ENCODE peak calls at places on chromosomes 1 and 21, in seven cellular contexts. L is PC-9; B is transverse colon; W is right lobe of liver; Q is BE2C; M is CD4-positive, CD25-positive, alpha-beta regulatory T cell; G is OCI-LY7. D is an unnamed sample.
A peak's percentile ranks its signal among the peaks of the same experiment; 100 is the strongest.

GRCh38 chr1:158527190-158527815 is 26.9 kb downstream of the OR6Y1 start:
- DNase-seq in L (peak; percentile 42), B (no peak), W (no peak), Q (no peak), M (peak; percentile 36), G (peak; percentile 45), D (no peak)

GRCh38 chr1:151611288-151611790 is 511 bp upstream of the SNX27 start:
- DNase-seq in L (peak; percentile 95), B (peak; percentile 14), W (no peak), Q (no peak), M (no peak), G (no peak), D (no peak)

GRCh38 chr1:21220815-21221214 is 44.1 kb upstream of the EIF4G3 start:
- DNase-seq in L (no peak), B (no peak), W (no peak), Q (peak; percentile 28), M (no peak), G (no peak), D (no peak)

GRCh38 chr21:38756746-38757145 is 49.0 kb upstream of the ETS2 start:
- DNase-seq in L (no peak), B (no peak), W (no peak), Q (no peak), M (no peak), G (no peak), D (no peak)

GRCh38 chr1:42399315-42400100 is 18.9 kb downstream of the RIMKLA start:
- DNase-seq in L (no peak), B (no peak), W (no peak), Q (no peak), M (no peak), G (no peak), D (no peak)

GRCh38 chr1:244461254-244462071 is at the start of gene CATSPERE:
- DNase-seq in L (peak; percentile 76), B (peak; percentile 91), W (peak; percentile 95), Q (peak; percentile 97), M (peak; percentile 84), G (peak; percentile 72), D (peak; percentile 80)

GRCh38 chr1:51288578-51288977 is 41.8 kb downstream of the TTC39A start:
- DNase-seq in L (no peak), B (no peak), W (peak; percentile 80), Q (no peak), M (no peak), G (no peak), D (no peak)

GRCh38 chr1:180912801-180913616 is at the start of gene KIAA1614:
- DNase-seq in L (no peak), B (no peak), W (no peak), Q (no peak), M (no peak), G (no peak), D (no peak)

GRCh38 chr1:235834620-235835019 is 32.1 kb downstream of the LYST start:
- DNase-seq in L (no peak), B (no peak), W (no peak), Q (no peak), M (no peak), G (no peak), D (no peak)

GRCh38 chr1:26017606-26018005 is 4.0 kb upstream of the EXTL1 start:
- DNase-seq in L (no peak), B (no peak), W (no peak), Q (no peak), M (no peak), G (no peak), D (no peak)

GRCh38 chr1:246165826-246166709 is 341.0 kb downstream of the SMYD3 start:
- DNase-seq in L (no peak), B (peak; percentile 14), W (no peak), Q (no peak), M (no peak), G (no peak), D (no peak)

GRCh38 chr1:181090653-181091126 is 2.2 kb downstream of the IER5 start:
- DNase-seq in L (peak; percentile 60), B (peak; percentile 62), W (no peak), Q (no peak), M (peak; percentile 82), G (peak; percentile 18), D (peak; percentile 45)

GRCh38 chr1:51218570-51218969 is 17.5 kb upstream of the RNF11 start:
- DNase-seq in L (no peak), B (no peak), W (no peak), Q (no peak), M (no peak), G (no peak), D (no peak)

GRCh38 chr1:118158918-118159317 is 26.1 kb downstream of the SPAG17 start:
- DNase-seq in L (no peak), B (no peak), W (no peak), Q (no peak), M (no peak), G (no peak), D (no peak)

GRCh38 chr1:221716713-221717490 is 25.0 kb downstream of the DUSP10 start:
- DNase-seq in L (no peak), B (no peak), W (no peak), Q (no peak), M (no peak), G (no peak), D (no peak)

GRCh38 chr1:221715321-221716169 is 26.3 kb downstream of the DUSP10 start:
- DNase-seq in L (peak; percentile 54), B (no peak), W (no peak), Q (peak; percentile 69), M (peak; percentile 49), G (no peak), D (no peak)

GRCh38 chr1:221712776-221713431 is 29.0 kb downstream of the DUSP10 start:
- DNase-seq in L (no peak), B (peak; percentile 64), W (no peak), Q (no peak), M (peak; percentile 93), G (no peak), D (peak; percentile 89)

GRCh38 chr1:221712198-221712684 is 29.6 kb downstream of the DUSP10 start:
- DNase-seq in L (peak; percentile 56), B (no peak), W (no peak), Q (no peak), M (peak; percentile 90), G (no peak), D (peak; percentile 90)

GRCh38 chr1:221714227-221715116 is 27.4 kb downstream of the DUSP10 start:
- DNase-seq in L (no peak), B (no peak), W (no peak), Q (peak; percentile 89), M (no peak), G (no peak), D (no peak)
- H3K4me1 ChIP-seq in L (peaks cover 55% of the 10 kb centered on the region), B (peaks cover 58% of the 10 kb centered on the region), W (peaks cover 71% of the 10 kb centered on the region), Q (peaks cover 47% of the 10 kb centered on the region), M (peaks cover 89% of the 10 kb centered on the region), G (no peaks in the 10 kb centered on the region), D (peaks cover 79% of the 10 kb centered on the region)

DNA sequence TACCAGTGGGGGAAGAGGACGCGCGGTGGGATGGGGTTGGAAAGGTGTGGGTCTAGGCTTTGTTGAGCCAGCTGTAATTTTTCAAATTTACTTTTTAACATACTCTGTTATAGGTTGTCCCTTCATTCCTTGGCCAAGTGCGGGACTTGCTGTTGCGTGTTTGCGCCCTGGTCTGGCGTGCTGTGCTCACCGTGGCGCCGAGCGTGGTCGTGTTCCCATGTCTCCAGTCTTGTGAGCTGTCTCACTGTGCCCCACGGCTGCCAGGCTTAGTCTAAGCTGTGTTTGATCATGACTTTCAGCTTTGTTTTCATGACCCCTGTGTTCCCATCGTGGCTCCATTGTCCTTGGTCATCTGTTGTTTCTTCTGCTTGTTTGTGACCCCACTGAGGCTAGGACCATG is 26.0 kb downstream of the TRAPPC10 start:
- DNase-seq in L (no peak), B (no peak), W (no peak), Q (no peak), M (no peak), G (no peak), D (no peak)
- H3K36me3 ChIP-seq in L (no peaks in the 10 kb centered on the region), B (no peaks in the 10 kb centered on the region), W (peaks cover 35% of the 10 kb centered on the region), Q (peaks cover 30% of the 10 kb centered on the region), M (peaks cover 70% of the 10 kb centered on the region), G (peaks cover 61% of the 10 kb centered on the region), D (peaks cover 48% of the 10 kb centered on the region)

DNA sequence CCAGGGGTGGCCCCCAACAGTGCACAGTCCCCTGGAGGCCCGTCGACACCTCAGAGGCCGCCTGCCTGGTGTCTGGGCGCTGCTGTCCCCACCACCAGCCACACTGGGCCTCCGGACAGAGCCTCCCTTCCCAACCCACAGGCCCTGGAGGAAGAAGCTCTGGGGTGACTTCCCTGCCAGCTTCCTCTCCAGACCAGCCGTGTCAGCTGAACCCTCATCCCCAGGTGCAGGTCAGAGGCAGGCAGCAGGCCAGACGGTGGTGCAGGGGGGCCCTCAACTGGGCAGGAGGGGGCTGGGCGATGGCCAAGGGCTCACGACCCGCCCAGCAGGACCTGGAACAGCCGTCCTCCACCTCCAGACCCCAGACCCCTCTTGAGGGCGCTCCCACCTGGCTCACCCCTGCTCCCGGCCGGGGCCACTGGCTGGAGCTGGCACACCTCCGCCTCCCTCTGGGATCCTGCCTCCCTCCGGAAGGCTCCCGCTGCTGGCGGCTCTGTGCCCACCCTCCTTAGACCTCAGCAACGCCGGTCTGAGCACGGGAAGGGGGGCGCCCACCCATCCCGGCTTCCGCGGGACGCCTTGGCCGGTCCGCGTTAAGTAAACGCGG is 520 bp downstream of the TNFRSF18 start:
- DNase-seq in L (no peak), B (peak; percentile 32), W (peak; percentile 54), Q (peak; percentile 11), M (no peak), G (no peak), D (no peak)
- H3K4me3 ChIP-seq in L (no peak overlapping the region), B (peak overlapping the region; percentile 34), W (no peak overlapping the region), Q (no peak overlapping the region), M (no peak overlapping the region), G (no peak overlapping the region), D (no peak overlapping the region)

GRCh38 chr1:174358786-174359453 is 88.8 kb upstream of the GPR52 start:
- DNase-seq in L (no peak), B (peak; percentile 35), W (no peak), Q (peak; percentile 49), M (no peak), G (no peak), D (no peak)

GRCh38 chr1:174359454-174359805 is 88.3 kb upstream of the GPR52 start:
- DNase-seq in L (no peak), B (no peak), W (no peak), Q (no peak), M (no peak), G (no peak), D (no peak)

GRCh38 chr1:174352883-174353608 is 94.7 kb upstream of the GPR52 start:
- DNase-seq in L (no peak), B (no peak), W (no peak), Q (no peak), M (no peak), G (no peak), D (no peak)

DNA sequence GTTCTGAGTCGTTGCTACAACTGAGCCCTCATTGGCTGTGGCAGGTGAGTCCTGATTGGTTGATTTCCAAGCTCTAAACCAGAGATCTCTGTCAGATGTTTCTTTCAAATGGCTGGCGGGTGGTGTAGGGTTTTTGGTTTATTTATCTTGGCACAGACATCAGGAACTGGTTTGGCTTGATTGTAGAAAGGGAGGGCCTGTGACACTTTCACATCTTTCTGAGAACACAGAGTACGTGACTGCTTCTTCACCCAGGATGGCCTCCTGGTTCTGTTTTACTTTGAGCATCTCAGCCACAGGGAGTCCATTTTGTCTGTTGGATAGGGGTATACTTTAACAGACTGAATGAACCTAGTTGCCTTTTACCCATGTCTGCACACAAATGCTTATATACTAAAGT is 89.4 kb upstream of the GPR52 start:
- DNase-seq in L (no peak), B (no peak), W (no peak), Q (peak; percentile 49), M (no peak), G (no peak), D (no peak)
- H3K4me1 ChIP-seq in L (no peaks in the 10 kb centered on the region), B (peaks cover 3% of the 10 kb centered on the region), W (no peaks in the 10 kb centered on the region), Q (peaks cover 12% of the 10 kb centered on the region), M (no peaks in the 10 kb centered on the region), G (peaks cover 5% of the 10 kb centered on the region), D (no peaks in the 10 kb centered on the region)

D was measured in CD4-positive, alpha-beta memory T cell.